ENCODE peak calls at places on chromosomes 7 and 10, in ten cellular contexts. P is NCI-H1092 treated with DMSO at 0.1 percent for 48 hours; T is RCC 7860; B is heart left ventricle; V is activated CD8-positive, alpha-beta T cell treated with anti-CD3 and anti-CD28 coated beads for 36 hours; N is NAMALWA; A is posterior vena cava; Y is OCI-LY7; C is posterior cingulate gyrus; W is HAP-1. F is an unnamed sample.

GRCh38 chr7:111089822-111090426 is 1.0 kb upstream of the LRRN3 start:
- DNase-seq in C (no peak), T (peak; percentile 57), N (peak; percentile 75), B (no peak), Y (peak; percentile 44), A (no peak), P (peak; percentile 81), W (no peak), V (no peak), F (no peak)

GRCh38 chr7:18499407-18500197 is 4.1 kb downstream of the HDAC9 start:
- DNase-seq in Y (peak; percentile 11), N (peak; percentile 13), C (no peak), T (no peak), V (no peak), P (peak; percentile 54), B (peak; percentile 36), W (no peak), A (no peak), F (no peak)

GRCh38 chr7:77315102-77315501 is 101.0 kb downstream of the GSAP start:
- DNase-seq in P (no peak), V (no peak), B (no peak), Y (no peak), W (no peak), C (no peak), T (no peak), A (no peak), N (no peak), F (no peak)

GRCh38 chr10:33235271-33235884 is 99.1 kb downstream of the NRP1 start:
- DNase-seq in A (no peak), W (peak; percentile 38), V (no peak), T (no peak), N (no peak), C (no peak), B (no peak), Y (no peak), P (no peak), F (no peak)

GRCh38 chr10:114042895-114043531 is 653 bp upstream of the ADRB1 start:
- DNase-seq in T (no peak), N (no peak), P (no peak), C (peak; percentile 66), V (peak; percentile 19), Y (peak; percentile 72), B (peak; percentile 83), A (peak; percentile 79), W (peak; percentile 60), F (peak; percentile 22)

GRCh38 chr7:157224627-157225026 is 85.9 kb downstream of the UBE3C start:
- DNase-seq in B (no peak), V (no peak), C (no peak), Y (peak; percentile 36), P (peak; percentile 30), N (peak; percentile 40), T (no peak), W (no peak), A (no peak), F (no peak)

GRCh38 chr10:69009360-69009759 is 20.8 kb downstream of the KIFBP start:
- DNase-seq in T (no peak), P (no peak), A (no peak), W (no peak), N (no peak), Y (no peak), C (no peak), V (no peak), B (no peak), F (no peak)

GRCh38 chr10:133196936-133197758 is 32.9 kb upstream of the UTF1 start:
- DNase-seq in N (no peak), T (no peak), B (peak; percentile 18), P (no peak), W (no peak), C (no peak), Y (no peak), A (no peak), V (no peak), F (no peak)

GRCh38 chr10:85513450-85513849 is 853.1 kb downstream of the GRID1 start:
- DNase-seq in C (no peak), V (no peak), B (no peak), N (no peak), T (no peak), A (no peak), Y (no peak), P (no peak), W (peak; percentile 11), F (no peak)

GRCh38 chr10:133310399-133310755 is 1.7 kb downstream of the ZNF511 start:
- DNase-seq in B (no peak), Y (no peak), W (no peak), V (no peak), N (no peak), C (no peak), A (no peak), P (no peak), T (no peak), F (no peak)

GRCh38 chr7:34158311-34158710 is 253.0 kb downstream of the BMPER start:
- DNase-seq in N (no peak), B (peak; percentile 38), A (no peak), W (no peak), V (no peak), P (no peak), T (no peak), Y (no peak), C (no peak), F (no peak)

GRCh38 chr7:130971297-130971696 is 237.3 kb upstream of the KLF14 start:
- DNase-seq in Y (no peak), T (no peak), P (no peak), C (no peak), A (no peak), B (no peak), N (no peak), W (no peak), V (peak; percentile 87), F (no peak)

GRCh38 chr7:98231489-98232275 is 20.4 kb downstream of the TECPR1 start:
- DNase-seq in P (no peak), A (no peak), V (no peak), Y (no peak), N (no peak), T (no peak), W (no peak), B (no peak), C (no peak), F (no peak)

GRCh38 chr10:51048792-51049191 is 25.5 kb upstream of the PRKG1 start:
- DNase-seq in B (no peak), C (no peak), N (no peak), P (no peak), W (no peak), V (no peak), Y (no peak), A (no peak), T (no peak), F (no peak)

GRCh38 chr7:23333671-23334246 is 34.6 kb downstream of the MALSU1 start:
- DNase-seq in A (peak; percentile 82), C (no peak), N (no peak), Y (no peak), B (peak; percentile 43), W (no peak), P (no peak), T (peak; percentile 94), V (no peak), F (no peak)

GRCh38 chr7:144842377-144842851 is 6.6 kb upstream of the TPK1 start:
- DNase-seq in N (peak; percentile 53), Y (no peak), B (peak; percentile 47), A (no peak), T (peak; percentile 40), W (no peak), P (no peak), C (no peak), V (peak; percentile 69), F (peak; percentile 40)

F was measured in memory B cell.